ENCODE peak calls at places on chromosomes 2 and 18, in five cellular contexts. O, I, Y, N and W are unnamed samples.
A peak's percentile ranks its signal among the peaks of the same experiment; 100 is the strongest.

GRCh38 chr2:28643324-28643723 is 108.3 kb upstream of the PPP1CB start:
- DNase-seq in O (no peak), I (no peak), Y (no peak), N (no peak), W (no peak)

GRCh38 chr2:209977386-209978239 is 24.8 kb upstream of the RPE start:
- DNase-seq in O (peak; percentile 20), I (peak; percentile 50), Y (no peak), N (peak; percentile 63), W (no peak)

GRCh38 chr2:219495531-219496122 is 3.1 kb upstream of the GMPPA start:
- DNase-seq in O (peak; percentile 66), I (peak; percentile 62), Y (peak; percentile 55), N (peak; percentile 95), W (peak; percentile 36)

GRCh38 chr2:10875126-10875525 is 36.6 kb upstream of the KCNF1 start:
- DNase-seq in O (no peak), I (no peak), Y (no peak), N (no peak), W (no peak)

GRCh38 chr2:71798266-71799012 is 345.1 kb downstream of the DYSF start:
- DNase-seq in O (peak; percentile 11), I (peak; percentile 13), Y (no peak), N (peak; percentile 87), W (no peak)

GRCh38 chr2:132896073-132896472 is 226.1 kb upstream of the LYPD1 start:
- DNase-seq in O (no peak), I (no peak), Y (no peak), N (no peak), W (no peak)

GRCh38 chr2:96897491-96898134 is 27.7 kb upstream of the SEMA4C start:
- DNase-seq in O (peak; percentile 46), I (no peak), Y (no peak), N (no peak), W (no peak)

GRCh38 chr2:128531856-128532255 is 213.2 kb upstream of the HS6ST1 start:
- DNase-seq in O (no peak), I (no peak), Y (no peak), N (peak; percentile 49), W (no peak)

GRCh38 chr2:209614630-209615369 is 156.8 kb upstream of the UNC80 start:
- DNase-seq in O (peak; percentile 6), I (peak; percentile 15), Y (no peak), N (peak; percentile 52), W (no peak)

DNA sequence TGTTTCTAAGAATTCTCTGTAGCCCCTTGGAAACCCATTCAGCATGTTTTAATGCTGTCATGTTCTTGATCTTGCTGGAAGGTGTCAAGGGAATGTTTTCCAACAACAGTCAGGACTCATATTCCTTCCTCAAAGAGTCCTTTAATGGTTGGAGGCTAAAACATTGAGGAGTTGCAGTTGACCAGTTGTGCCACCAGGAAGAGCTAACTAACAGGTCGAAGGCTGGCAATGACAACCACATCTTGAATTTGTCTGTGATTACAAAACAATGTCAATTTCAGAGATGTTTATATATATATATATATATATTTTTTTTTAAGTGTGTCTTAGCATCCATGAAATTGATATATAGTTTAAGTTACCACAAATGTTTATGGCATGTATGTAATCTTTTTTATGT is 151.5 kb downstream of the INO80D start:
- DNase-seq in O (no peak), I (no peak), Y (no peak), N (peak; percentile 47), W (no peak)
- TF ChIP-seq CTCF in O (no peak), I (peak; percentile 12), Y (no peak), N (peak; percentile 54), W (no peak)

DNA sequence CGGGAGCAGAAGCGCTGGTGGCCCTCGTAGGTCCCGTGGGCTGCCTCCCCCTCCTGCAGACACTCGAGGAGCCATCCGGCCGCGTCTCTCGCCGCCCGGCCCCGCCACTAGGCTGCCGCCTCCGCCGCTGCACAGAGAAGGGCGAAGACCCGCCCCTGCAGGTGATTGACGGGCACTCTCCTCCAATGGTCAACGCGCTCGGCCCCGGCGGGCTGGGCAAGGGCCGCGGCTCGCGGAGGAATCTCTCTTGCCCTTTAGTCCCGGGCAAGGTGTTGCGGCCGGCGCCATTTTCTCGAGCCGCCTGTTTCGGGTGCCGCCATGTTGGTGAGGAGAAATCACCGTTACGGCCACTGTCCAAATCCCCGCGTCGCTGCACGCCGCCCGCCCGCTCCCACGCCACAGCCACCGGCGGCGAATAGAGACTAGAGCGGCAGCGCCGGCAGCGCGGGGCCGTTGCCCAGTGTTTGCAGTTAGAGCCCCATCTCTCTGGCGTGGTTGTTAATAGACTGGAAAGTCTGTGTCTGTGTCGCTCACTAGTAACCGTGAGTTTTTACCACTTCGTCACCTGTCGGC is at the start of gene ZC3H6:
- DNase-seq in O (peak; percentile 98), I (peak; percentile 99), Y (peak; percentile 100), N (peak; percentile 96), W (peak; percentile 98)
- TF ChIP-seq CTCF in O (no peak), I (peak; percentile 7), Y (peak; percentile 35), N (no peak), W (no peak)

GRCh38 chr18:31554776-31555175 is 36.9 kb upstream of the TTR start:
- DNase-seq in O (no peak), I (no peak), Y (no peak), N (no peak), W (no peak)

GRCh38 chr18:31555971-31556747 is 35.5 kb upstream of the TTR start:
- DNase-seq in O (peak; percentile 31), I (peak; percentile 80), Y (no peak), N (peak; percentile 78), W (peak; percentile 39)

GRCh38 chr18:31557446-31557845 is 34.2 kb upstream of the TTR start:
- DNase-seq in O (no peak), I (no peak), Y (no peak), N (peak; percentile 45), W (no peak)

GRCh38 chr18:31551883-31552282 is 39.8 kb upstream of the TTR start:
- DNase-seq in O (no peak), I (no peak), Y (no peak), N (no peak), W (no peak)

DNA sequence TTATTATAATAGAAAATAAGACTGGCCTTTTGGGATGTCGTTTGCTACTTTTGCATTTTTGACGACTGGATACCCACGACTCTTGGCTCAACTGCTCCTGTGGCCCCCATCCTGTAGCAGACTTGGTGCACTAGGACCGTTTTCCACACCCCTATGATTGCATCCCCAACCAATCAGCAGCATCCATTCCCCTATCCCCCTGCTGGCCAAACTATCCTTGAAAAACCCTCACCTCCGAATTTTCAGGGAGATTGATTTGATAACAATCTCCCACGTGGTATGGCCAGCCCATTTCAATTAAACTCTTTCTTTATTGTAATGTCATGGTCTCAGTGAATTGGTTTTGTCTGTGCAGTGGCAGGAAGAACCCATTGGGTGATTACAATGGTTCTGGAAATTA is 37.9 kb upstream of the TTR start:
- DNase-seq in O (no peak), I (no peak), Y (no peak), N (peak; percentile 71), W (no peak)
- TF ChIP-seq CTCF in O (peak; percentile 9), I (peak; percentile 20), Y (no peak), N (peak; percentile 53), W (no peak)

GRCh38 chr2:43950383-43951008 is 45.3 kb downstream of the LRPPRC start:
- DNase-seq in O (peak; percentile 6), I (peak; percentile 51), Y (no peak), N (peak; percentile 58), W (no peak)
- TF ChIP-seq CTCF in O (peak; percentile 33), I (peak; percentile 46), Y (peak; percentile 45), N (peak; percentile 40), W (peak; percentile 26)